ENCODE peak calls at places on chromosome 17, in four cellular contexts. X is stomach, F is brain microvascular endothelial cell, B is psoas muscle. M is an unnamed sample. For H3K36me3, the result is how much of the 10 kb centered on the place peaks cover.

GRCh38 chr17:45019177-45019711 is 32.2 kb downstream of the DCAKD start:
- DNase-seq in F (no peak), B (peak), X (peak), M (peak)

GRCh38 chr17:29615048-29615385 is 7.7 kb downstream of the CORO6 start:
- DNase-seq in X (no peak), F (no peak), B (peak), M (no peak)

GRCh38 chr17:75535119-75535537 is 9.6 kb downstream of the LLGL2 start:
- DNase-seq in F (no peak), X (peak), B (no peak), M (no peak)

GRCh38 chr17:56929362-56929969 is 15.6 kb upstream of the TRIM25 start:
- DNase-seq in F (no peak), X (no peak), B (no peak), M (no peak)

GRCh38 chr17:76515291-76515949 is 14.2 kb upstream of the RHBDF2 start:
- DNase-seq in X (peak), B (peak), F (peak), M (peak)

GRCh38 chr17:32483451-32484019 is 3.3 kb upstream of the CDK5R1 start:
- DNase-seq in F (peak), X (peak), B (peak), M (peak)

GRCh38 chr17:39651908-39652634 is 13.1 kb upstream of the TCAP start:
- DNase-seq in F (no peak), X (no peak), B (no peak), M (no peak)

GRCh38 chr17:45353047-45353446 is 36.2 kb upstream of the MAP3K14 start:
- DNase-seq in B (no peak), X (no peak), F (no peak), M (no peak)

GRCh38 chr17:7943291-7943690 is 11.3 kb downstream of the CNTROB start:
- DNase-seq in B (no peak), X (no peak), F (no peak), M (no peak)

GRCh38 chr17:39926588-39927100 is 757 bp downstream of the ORMDL3 start:
- DNase-seq in X (peak), B (no peak), F (peak), M (peak)

GRCh38 chr17:57424777-57425188 is 168.5 kb downstream of the MSI2 start:
- DNase-seq in B (no peak), F (peak), X (no peak), M (peak)

GRCh38 chr17:40451420-40451819 is 8.2 kb downstream of the IGFBP4 start:
- DNase-seq in F (no peak), B (peak), X (no peak), M (peak)

GRCh38 chr17:76416899-76417298 is 32.5 kb downstream of the SPHK1 start:
- DNase-seq in B (no peak), F (no peak), X (no peak), M (no peak)

GRCh38 chr17:83190601-83191387 is 111.4 kb downstream of the METRNL start:
- DNase-seq in B (peak), X (no peak), F (no peak), M (no peak)

GRCh38 chr17:49851387-49852291 is 3.8 kb upstream of the TAC4 start:
- DNase-seq in X (peak), F (peak), B (peak), M (peak)

GRCh38 chr17:81003711-81004335 is 12.2 kb downstream of the CHMP6 start:
- DNase-seq in X (no peak), B (peak), F (no peak), M (no peak)

GRCh38 chr17:61202564-61202963 is 197.1 kb upstream of the TBX2 start:
- DNase-seq in F (no peak), B (no peak), X (no peak), M (no peak)

GRCh38 chr17:27199948-27200347 is 94.0 kb upstream of the WSB1 start:
- DNase-seq in B (no peak), F (no peak), X (no peak), M (no peak)

GRCh38 chr17:7590743-7591142 is 849 bp upstream of the SOX15 start:
- DNase-seq in F (peak), X (no peak), B (peak), M (no peak)

GRCh38 chr17:37570527-37571093 is 38.6 kb downstream of the SYNRG start:
- DNase-seq in X (peak), F (peak), B (no peak), M (peak)

GRCh38 chr17:44920565-44920940 is 5.3 kb upstream of the GFAP start:
- DNase-seq in F (no peak), X (no peak), B (no peak), M (no peak)

GRCh38 chr17:77383613-77384608 is 243.1 kb downstream of the SEC14L1 start:
- DNase-seq in B (peak), X (peak), F (no peak), M (no peak)

GRCh38 chr17:43902190-43902589 is 5.1 kb downstream of the MPP2 start:
- DNase-seq in F (no peak), X (no peak), B (no peak), M (no peak)

GRCh38 chr17:78133179-78133951 is 2.8 kb downstream of the TMC8 start:
- DNase-seq in F (no peak), X (no peak), B (peak), M (no peak)

GRCh38 chr17:66420961-66421371 is 118.6 kb downstream of the PRKCA start:
- DNase-seq in F (no peak), X (no peak), B (no peak), M (peak)

GRCh38 chr17:2420131-2420530 is 19.3 kb upstream of the MNT start:
- DNase-seq in B (no peak), X (no peak), F (no peak), M (no peak)

GRCh38 chr17:16328997-16329396 is 24.3 kb downstream of the CENPV start:
- DNase-seq in B (no peak), F (no peak), X (no peak), M (no peak)

GRCh38 chr17:50170662-50171370 is 5.0 kb downstream of the SGCA start:
- DNase-seq in B (peak), F (no peak), X (no peak), M (no peak)

GRCh38 chr17:56939869-56940484 is 20.9 kb downstream of the COIL start:
- DNase-seq in F (no peak), B (no peak), X (no peak), M (peak)

GRCh38 chr17:17749921-17750320 is 68.7 kb downstream of the RAI1 start:
- DNase-seq in B (no peak), X (peak), F (peak), M (peak)

GRCh38 chr17:9244066-9245052 is 223.0 kb downstream of the NTN1 start:
- DNase-seq in B (peak), F (peak), X (peak), M (no peak)

GRCh38 chr17:77345260-77345910 is 204.6 kb downstream of the SEC14L1 start:
- DNase-seq in F (no peak), B (peak), X (peak), M (no peak)

GRCh38 chr17:82246365-82247174 is 17.7 kb downstream of the SLC16A3 start:
- DNase-seq in B (peak), F (peak), X (peak), M (no peak)

GRCh38 chr17:77233635-77234334 is 93.0 kb downstream of the SEC14L1 start:
- DNase-seq in F (peak), B (no peak), X (peak), M (peak)

GRCh38 chr17:71885662-71886061 is 235.2 kb upstream of the SOX9 start:
- DNase-seq in F (no peak), B (no peak), X (no peak), M (no peak)

GRCh38 chr17:15384142-15384803 is 42.9 kb upstream of the TEKT3 start:
- DNase-seq in F (no peak), X (no peak), B (peak), M (no peak)

GRCh38 chr17:59101178-59101577 is 5.5 kb downstream of the TRIM37 start:
- DNase-seq in X (no peak), B (no peak), F (no peak), M (no peak)
- H3K36me3 ChIP-seq in X (under half), B (under half), F (under half), M (under half)

GRCh38 chr17:73783382-73783766 is 139.1 kb upstream of the SDK2 start:
- DNase-seq in B (no peak), F (no peak), X (no peak), M (no peak)

GRCh38 chr17:73782231-73782630 is 138.0 kb upstream of the SDK2 start:
- DNase-seq in F (no peak), B (no peak), X (no peak), M (no peak)

GRCh38 chr17:73785466-73785865 is 141.2 kb upstream of the SDK2 start:
- DNase-seq in F (no peak), X (no peak), B (no peak), M (peak)

GRCh38 chr17:73784015-73784603 is 139.9 kb upstream of the SDK2 start:
- DNase-seq in B (no peak), F (no peak), X (no peak), M (no peak)

DNA sequence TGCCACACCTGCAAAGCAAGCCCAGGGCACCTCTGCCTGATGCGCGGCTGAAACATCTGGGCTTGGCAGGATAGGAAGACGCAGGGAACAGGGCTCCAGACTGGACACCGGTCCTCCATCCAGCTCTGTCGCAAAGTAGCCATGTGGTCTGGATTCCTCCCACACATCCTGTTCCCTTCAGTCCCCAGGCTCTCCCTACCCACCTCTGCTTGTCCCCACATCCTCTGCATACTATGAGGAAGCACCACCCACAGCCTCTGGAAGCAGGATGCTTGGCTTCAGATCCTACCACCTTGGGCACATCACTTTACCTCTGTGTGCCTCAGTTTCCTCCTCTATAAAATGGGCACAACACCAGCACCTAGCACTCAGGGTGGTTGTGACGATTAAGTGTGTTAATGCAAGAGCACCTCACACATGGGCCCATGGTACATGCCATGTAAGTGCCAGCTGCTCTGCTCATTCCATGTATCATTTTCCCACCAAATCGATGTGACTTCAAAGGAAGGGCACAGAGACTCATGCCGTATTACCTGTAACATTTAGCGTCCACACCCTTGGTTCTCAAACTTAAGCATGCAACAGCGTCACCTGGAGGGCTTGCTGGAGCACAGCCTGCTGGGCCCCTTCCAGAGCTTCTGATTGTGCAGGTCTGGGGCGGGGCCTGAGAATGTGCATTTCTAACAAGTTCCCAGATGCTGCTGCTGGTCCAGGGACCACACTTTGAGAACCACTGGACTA is 138.6 kb upstream of the SDK2 start:
- DNase-seq in X (no peak), B (no peak), F (no peak), M (peak)
- TF ChIP-seq CTCF in X (no peak), B (no peak), F (no peak), M (no peak)

GRCh38 chr17:6098050-6098449 is 27.9 kb downstream of the WSCD1 start:
- DNase-seq in F (no peak), X (no peak), B (no peak), M (no peak)
- H3K36me3 ChIP-seq in F (under half), X (under half), B (under half), M (under half)

DNA sequence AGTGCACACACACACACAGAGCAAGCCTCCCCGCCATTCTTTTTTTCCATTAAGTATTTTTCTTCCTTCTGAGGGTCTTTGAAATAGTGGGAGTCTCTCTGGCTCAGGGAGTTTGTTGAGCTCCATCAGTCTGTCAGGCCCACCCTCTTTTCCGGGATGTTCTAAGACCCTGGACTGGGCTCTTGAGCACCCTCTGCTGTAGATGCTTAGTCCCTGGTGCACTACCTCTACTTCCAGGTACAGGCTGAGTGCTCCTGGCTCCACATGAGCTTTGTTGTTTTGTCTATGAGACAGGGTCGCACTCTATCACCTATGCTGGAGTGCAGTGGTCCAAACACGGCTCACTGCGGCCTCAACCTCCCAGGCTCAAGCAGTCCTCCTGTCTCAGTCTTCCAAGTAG is 20.7 kb downstream of the LIMD2 start:
- DNase-seq in X (no peak), B (no peak), F (no peak), M (no peak)
- TF ChIP-seq CTCF in X (no peak), B (no peak), F (peak), M (no peak)

GRCh38 chr17:4892499-4893221 is 6.7 kb upstream of the C17orf107 start:
- DNase-seq in X (no peak), B (peak), F (no peak), M (no peak)
- H3K36me3 ChIP-seq in X (half or more), B (under half), F (half or more), M (under half)